ENCODE peak calls at places on chromosome 2, in ten cellular contexts. W, A, M, U, O, V, I, Y, F and C are unnamed samples.

GRCh38 chr2:43569921-43570320 is 25.9 kb downstream of the THADA start:
- DNase-seq in W (no peak), U (no peak), V (peak), A (no peak), Y (no peak), O (no peak), M (no peak), F (no peak), I (peak), C (no peak)

GRCh38 chr2:10141736-10142639 is 19.4 kb downstream of the RRM2 start:
- DNase-seq in M (peak), A (no peak), Y (peak), I (no peak), F (peak), W (peak), V (no peak), U (peak), O (no peak), C (no peak)

GRCh38 chr2:69291004-69291650 is 95.9 kb downstream of the GFPT1 start:
- DNase-seq in Y (no peak), M (no peak), I (no peak), W (no peak), U (no peak), F (no peak), V (no peak), O (no peak), A (no peak), C (no peak)

GRCh38 chr2:107259411-107260195 is 373.6 kb upstream of the ST6GAL2 start:
- DNase-seq in F (no peak), Y (no peak), U (peak), V (no peak), O (no peak), W (no peak), M (no peak), A (no peak), I (no peak), C (no peak)

GRCh38 chr2:46448111-46448510 is 31.3 kb upstream of the TMEM247 start:
- DNase-seq in W (no peak), M (no peak), F (no peak), I (no peak), Y (no peak), V (no peak), O (no peak), A (no peak), U (no peak), C (no peak)

GRCh38 chr2:139790807-139791206 is 1010.6 kb upstream of the NXPH2 start:
- DNase-seq in U (no peak), W (no peak), Y (no peak), F (no peak), M (no peak), O (no peak), I (peak), A (peak), V (peak), C (no peak)

GRCh38 chr2:72982219-72982618 is 64.9 kb downstream of the EMX1 start:
- DNase-seq in I (no peak), O (peak), U (no peak), M (no peak), W (no peak), V (no peak), A (no peak), F (no peak), Y (no peak), C (no peak)

GRCh38 chr2:38296381-38296780 is 80.7 kb downstream of the ATL2 start:
- DNase-seq in F (no peak), W (no peak), I (no peak), O (no peak), Y (no peak), A (no peak), U (no peak), M (no peak), V (no peak), C (no peak)

GRCh38 chr2:134097740-134098139 is 156.1 kb upstream of the MGAT5 start:
- DNase-seq in M (no peak), O (no peak), Y (no peak), V (no peak), W (no peak), F (no peak), I (no peak), A (no peak), U (no peak), C (no peak)

GRCh38 chr2:132902626-132903025 is 232.6 kb upstream of the LYPD1 start:
- DNase-seq in M (no peak), O (no peak), Y (no peak), V (no peak), F (no peak), I (no peak), W (no peak), A (no peak), U (no peak), C (no peak)

GRCh38 chr2:113025751-113026150 is 20.5 kb downstream of the IL36A start:
- DNase-seq in V (no peak), W (no peak), Y (no peak), O (no peak), M (no peak), A (no peak), I (no peak), F (no peak), U (no peak), C (no peak)

GRCh38 chr2:220687231-220687843 is 884.8 kb downstream of the EPHA4 start:
- DNase-seq in V (peak), F (peak), U (peak), M (peak), W (no peak), A (no peak), O (peak), Y (peak), I (peak), C (peak)

GRCh38 chr2:218658671-218659257 is 659 bp downstream of the ZNF142 start:
- DNase-seq in V (peak), A (no peak), W (no peak), F (peak), M (no peak), Y (peak), U (peak), O (no peak), I (peak), C (no peak)

GRCh38 chr2:20111311-20112131 is 60.1 kb upstream of the LAPTM4A start:
- DNase-seq in F (no peak), U (no peak), M (no peak), I (no peak), V (no peak), O (no peak), A (no peak), W (no peak), Y (no peak), C (no peak)

GRCh38 chr2:8255448-8255800 is 426.4 kb upstream of the ID2 start:
- DNase-seq in A (no peak), U (no peak), M (no peak), O (no peak), Y (peak), W (no peak), V (no peak), I (no peak), F (no peak), C (no peak)

GRCh38 chr2:227325824-227326195 is 759 bp downstream of the MFF start:
- DNase-seq in I (peak), M (no peak), O (peak), U (peak), W (peak), Y (no peak), V (peak), F (peak), A (no peak), C (peak)

GRCh38 chr2:229996320-229996719 is 72.4 kb downstream of the SLC16A14 start:
- DNase-seq in A (no peak), W (no peak), V (no peak), F (no peak), Y (no peak), I (no peak), O (no peak), M (no peak), U (no peak), C (no peak)

GRCh38 chr2:1645761-1646476 is 98.4 kb downstream of the PXDN start:
- DNase-seq in V (no peak), F (no peak), Y (peak), M (no peak), A (no peak), I (no peak), O (no peak), W (peak), U (no peak), C (peak)

GRCh38 chr2:1641498-1641897 is 102.8 kb downstream of the PXDN start:
- DNase-seq in F (no peak), M (no peak), O (no peak), I (no peak), A (no peak), V (no peak), W (no peak), Y (peak), U (no peak), C (no peak)

GRCh38 chr2:1644427-1644826 is 99.9 kb downstream of the PXDN start:
- DNase-seq in V (no peak), W (no peak), Y (peak), F (no peak), A (no peak), O (no peak), M (no peak), I (no peak), U (no peak), C (peak)

GRCh38 chr2:1642066-1642861 is 102.1 kb downstream of the PXDN start:
- DNase-seq in U (no peak), F (no peak), W (no peak), O (no peak), I (no peak), M (no peak), A (no peak), Y (no peak), V (no peak), C (no peak)

DNA sequence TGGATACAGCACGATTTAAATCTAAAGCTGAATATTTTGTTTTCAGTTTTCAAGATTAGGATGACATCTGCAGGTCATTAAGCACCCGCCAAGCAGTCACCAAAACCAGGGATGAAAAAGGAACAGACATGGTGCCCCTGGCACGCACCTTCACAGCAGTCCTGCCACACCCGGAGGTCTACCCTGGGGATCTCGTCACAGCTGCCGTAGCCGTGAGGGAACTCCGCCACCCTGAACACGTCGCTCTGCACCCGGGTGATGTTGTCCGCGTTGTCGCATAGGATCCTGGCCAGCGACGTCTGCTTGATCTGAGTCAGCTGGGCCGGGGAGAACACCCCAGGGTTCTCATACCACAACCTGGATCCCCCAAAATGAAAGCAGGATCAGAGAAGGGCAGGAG is 101.1 kb downstream of the PXDN start:
- DNase-seq in W (no peak), A (no peak), O (no peak), F (no peak), U (no peak), M (no peak), I (no peak), Y (no peak), V (no peak), C (no peak)
- TF ChIP-seq CTCF in W (no peak), A (peak), O (no peak), F (no peak), U (no peak), M (peak), I (no peak), Y (no peak), V (no peak), C (no peak)

GRCh38 chr2:149596471-149596870 is 8.9 kb upstream of the MMADHC start:
- DNase-seq in Y (no peak), I (no peak), U (no peak), F (no peak), M (no peak), V (no peak), W (no peak), A (no peak), O (no peak), C (no peak)

GRCh38 chr2:149598014-149598395 is 10.4 kb upstream of the MMADHC start:
- DNase-seq in Y (no peak), I (no peak), A (no peak), M (no peak), W (peak), O (no peak), F (no peak), V (no peak), U (no peak), C (no peak)

GRCh38 chr2:149594411-149594810 is 6.8 kb upstream of the MMADHC start:
- DNase-seq in O (no peak), W (no peak), U (no peak), F (no peak), Y (no peak), V (no peak), A (no peak), I (no peak), M (no peak), C (no peak)

GRCh38 chr2:149597050-149598013 is 9.8 kb upstream of the MMADHC start:
- DNase-seq in F (peak), Y (peak), M (no peak), O (no peak), W (no peak), I (peak), V (peak), U (peak), A (no peak), C (no peak)

GRCh38 chr2:149595069-149595963 is 7.7 kb upstream of the MMADHC start:
- DNase-seq in W (no peak), A (no peak), F (no peak), U (no peak), O (no peak), Y (no peak), I (no peak), M (no peak), V (no peak), C (no peak)
- TF ChIP-seq CTCF in W (peak), A (peak), F (no peak), U (peak), O (no peak), Y (peak), I (peak), M (peak), V (no peak), C (no peak)

GRCh38 chr2:64625352-64626145 is 28.2 kb downstream of the SERTAD2 start:
- DNase-seq in U (no peak), I (peak), W (no peak), O (no peak), A (no peak), M (no peak), V (peak), Y (peak), F (no peak), C (no peak)
- TF ChIP-seq CTCF in U (no peak), I (peak), W (no peak), O (no peak), A (no peak), M (peak), V (no peak), Y (peak), F (no peak), C (no peak)

DNA sequence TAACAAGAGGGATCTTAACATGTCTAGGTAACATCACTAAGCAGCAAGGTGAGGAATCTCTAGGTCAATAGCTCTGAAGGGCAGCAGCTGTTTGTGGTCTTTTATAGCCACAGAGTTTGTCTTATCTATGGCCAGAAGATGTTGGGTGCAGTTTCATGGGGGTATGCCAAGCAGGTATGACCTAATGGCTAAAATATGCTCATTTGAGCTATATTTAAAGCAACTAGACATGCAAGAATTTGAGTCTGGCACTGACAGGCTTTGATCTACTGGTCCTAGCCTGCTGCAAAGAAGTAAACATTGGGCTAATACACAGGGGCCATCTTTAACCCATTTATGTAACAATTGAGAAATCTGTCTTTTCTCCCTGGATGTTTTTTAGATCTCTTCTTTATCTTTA is 13.9 kb upstream of the UGP2 start:
- DNase-seq in U (no peak), O (no peak), I (peak), W (no peak), A (no peak), Y (peak), M (no peak), F (no peak), V (no peak), C (no peak)
- TF ChIP-seq CTCF in U (no peak), O (no peak), I (no peak), W (no peak), A (no peak), Y (no peak), M (no peak), F (no peak), V (no peak), C (no peak)

GRCh38 chr2:178650554-178650953 is 156.7 kb downstream of the TTN start:
- DNase-seq in V (no peak), Y (no peak), W (no peak), I (no peak), U (no peak), A (no peak), M (no peak), F (no peak), O (no peak), C (no peak)
- TF ChIP-seq CTCF in V (no peak), Y (no peak), W (no peak), I (no peak), U (no peak), A (no peak), M (no peak), F (no peak), O (no peak), C (no peak)

DNA sequence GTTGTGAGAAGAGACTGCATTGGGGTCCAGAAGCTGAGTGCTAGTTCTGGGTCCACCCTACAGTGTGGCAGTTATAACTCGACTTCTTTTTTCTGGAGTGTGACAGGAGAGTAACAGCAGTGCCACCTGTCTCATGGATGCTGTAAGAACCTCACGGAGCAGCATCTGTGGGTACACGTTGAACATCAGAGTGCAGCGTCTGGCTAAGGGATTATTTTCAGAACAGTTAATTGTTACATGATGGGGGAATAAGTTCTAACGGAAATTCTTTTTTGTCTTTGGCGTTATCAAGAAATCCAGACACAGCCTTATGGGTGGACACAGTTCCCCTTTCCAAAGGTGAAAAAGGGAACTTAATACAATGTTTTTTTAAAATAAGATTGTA is 28.3 kb upstream of the TOGARAM2 start:
- DNase-seq in M (no peak), I (no peak), F (no peak), W (no peak), V (no peak), U (no peak), A (peak), O (no peak), Y (no peak), C (no peak)
- TF ChIP-seq CTCF in M (peak), I (peak), F (no peak), W (no peak), V (no peak), U (no peak), A (no peak), O (no peak), Y (peak), C (no peak)

GRCh38 chr2:173271135-173271534 is 83.5 kb upstream of the CDCA7 start:
- DNase-seq in F (no peak), M (no peak), U (no peak), Y (no peak), O (no peak), A (no peak), I (no peak), W (no peak), V (no peak), C (no peak)
- TF ChIP-seq CTCF in F (no peak), M (no peak), U (no peak), Y (no peak), O (no peak), A (no peak), I (no peak), W (no peak), V (no peak), C (no peak)

GRCh38 chr2:191910518-191910917 is 63.6 kb upstream of the CAVIN2 start:
- DNase-seq in Y (no peak), M (no peak), F (no peak), U (no peak), O (no peak), I (no peak), A (no peak), W (no peak), V (no peak), C (no peak)

GRCh38 chr2:191908874-191909273 is 62.0 kb upstream of the CAVIN2 start:
- DNase-seq in F (no peak), U (no peak), I (no peak), A (no peak), Y (no peak), M (no peak), V (no peak), O (no peak), W (no peak), C (no peak)

GRCh38 chr2:191907091-191907490 is 60.2 kb upstream of the CAVIN2 start:
- DNase-seq in A (no peak), F (no peak), M (no peak), Y (no peak), O (no peak), U (no peak), V (no peak), I (no peak), W (no peak), C (no peak)

GRCh38 chr2:191905336-191905735 is 58.4 kb upstream of the CAVIN2 start:
- DNase-seq in U (no peak), Y (no peak), F (no peak), A (no peak), O (no peak), M (no peak), I (no peak), V (no peak), W (no peak), C (no peak)

DNA sequence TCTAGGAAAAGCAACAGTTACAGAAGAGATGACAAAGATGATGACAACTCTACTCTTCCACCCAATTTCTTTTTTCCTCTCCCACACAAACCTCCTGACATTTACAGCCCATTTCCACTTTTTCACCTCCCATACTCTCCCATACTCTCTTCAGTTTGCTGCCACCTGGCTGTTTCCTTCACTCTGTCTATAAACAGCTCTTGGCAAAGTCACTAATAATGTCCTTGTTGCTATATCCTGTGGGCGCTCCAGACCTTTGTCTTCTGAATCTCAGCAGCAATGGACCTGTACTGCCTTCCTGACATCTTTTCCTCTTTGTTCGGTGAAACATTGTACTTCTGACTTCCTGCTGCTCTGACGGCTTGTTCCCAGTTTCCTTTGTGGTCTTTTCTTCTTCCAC is 60.7 kb upstream of the CAVIN2 start:
- DNase-seq in Y (no peak), F (no peak), O (no peak), M (no peak), V (no peak), W (no peak), A (no peak), I (no peak), U (no peak), C (no peak)
- TF ChIP-seq CTCF in Y (peak), F (no peak), O (no peak), M (peak), V (no peak), W (no peak), A (no peak), I (no peak), U (no peak), C (no peak)